ENCODE peak calls at places on chromosomes 16 and 17, in five cellular contexts. K is fibroblast of lung, C is A549, V is stomach, Q is natural killer cell. U is an unnamed sample.

GRCh38 chr17:56681561-56682266 is 88.2 kb downstream of the NOG start:
- DNase-seq in V (no peak), Q (no peak), C (no peak), K (peak; percentile 66), U (no peak)

GRCh38 chr17:28572294-28573099 is 1.2 kb upstream of the PIGS start:
- DNase-seq in C (no peak), K (no peak), V (no peak), Q (no peak), U (no peak)

GRCh38 chr17:44283374-44284023 is 15.6 kb upstream of the SLC4A1 start:
- DNase-seq in K (no peak), C (no peak), Q (no peak), V (no peak), U (no peak)

GRCh38 chr16:69049146-69049545 is 56.3 kb upstream of the HAS3 start:
- DNase-seq in C (peak; percentile 43), Q (no peak), V (no peak), K (peak; percentile 46), U (no peak)

GRCh38 chr17:50354776-50355175 is 8.8 kb downstream of the XYLT2 start:
- DNase-seq in Q (no peak), V (peak; percentile 48), K (no peak), C (no peak), U (no peak)

GRCh38 chr16:906296-906695 is 64.5 kb downstream of the LMF1 start:
- DNase-seq in C (no peak), Q (no peak), V (no peak), K (no peak), U (no peak)

GRCh38 chr16:53609536-53609935 is 94.1 kb downstream of the RPGRIP1L start:
- DNase-seq in C (no peak), Q (no peak), V (no peak), K (no peak), U (no peak)

GRCh38 chr16:2912330-2913199 is 834 bp downstream of the FLYWCH1 start:
- DNase-seq in C (peak; percentile 28), K (peak; percentile 79), V (peak; percentile 33), Q (peak; percentile 38), U (peak; percentile 34)

GRCh38 chr16:3637371-3637923 is 17.0 kb upstream of the DNASE1 start:
- DNase-seq in K (no peak), V (peak; percentile 25), Q (no peak), C (no peak), U (no peak)

GRCh38 chr16:48494742-48495141 is 109.5 kb upstream of the SIAH1 start:
- DNase-seq in V (no peak), K (no peak), C (no peak), Q (no peak), U (no peak)

GRCh38 chr17:21493993-21494392 is 117.8 kb downstream of the KCNJ12 start:
- DNase-seq in K (no peak), Q (no peak), C (no peak), V (no peak), U (no peak)

GRCh38 chr17:1789936-1790335 is 28.1 kb downstream of the SERPINF1 start:
- DNase-seq in Q (no peak), K (no peak), C (no peak), V (no peak), U (no peak)

GRCh38 chr16:48831081-48831722 is 221.2 kb upstream of the N4BP1 start:
- DNase-seq in Q (no peak), V (no peak), C (peak; percentile 6), K (no peak), U (no peak)

GRCh38 chr17:1783834-1784611 is 22.2 kb downstream of the SERPINF1 start:
- DNase-seq in V (peak; percentile 63), C (peak; percentile 77), Q (no peak), K (peak; percentile 98), U (no peak)

GRCh38 chr16:47008612-47009011 is 35.1 kb upstream of the DNAJA2 start:
- DNase-seq in C (no peak), K (no peak), V (no peak), Q (no peak), U (no peak)

GRCh38 chr16:21277927-21278706 is at the start of gene CRYM:
- DNase-seq in K (peak; percentile 29), C (peak; percentile 82), Q (peak; percentile 19), V (peak; percentile 64), U (peak; percentile 76)

GRCh38 chr17:189444-189843 is 8.0 kb upstream of the DOC2B start:
- DNase-seq in Q (no peak), V (no peak), K (no peak), C (no peak), U (no peak)

GRCh38 chr17:44314869-44315661 is 6.7 kb downstream of the RUNDC3A start:
- DNase-seq in V (peak; percentile 40), C (peak; percentile 93), Q (no peak), K (no peak), U (no peak)

GRCh38 chr17:65712383-65713267 is 151.2 kb upstream of the AXIN2 start:
- DNase-seq in Q (no peak), V (no peak), K (peak; percentile 7), C (no peak), U (no peak)

GRCh38 chr16:27245276-27246231 is 23.0 kb downstream of the NSMCE1 start:
- DNase-seq in V (no peak), K (peak; percentile 96), C (peak; percentile 65), Q (no peak), U (no peak)

GRCh38 chr16:10847166-10847565 is 28.6 kb upstream of the TVP23A start:
- DNase-seq in K (no peak), V (no peak), Q (no peak), C (no peak), U (no peak)

DNA sequence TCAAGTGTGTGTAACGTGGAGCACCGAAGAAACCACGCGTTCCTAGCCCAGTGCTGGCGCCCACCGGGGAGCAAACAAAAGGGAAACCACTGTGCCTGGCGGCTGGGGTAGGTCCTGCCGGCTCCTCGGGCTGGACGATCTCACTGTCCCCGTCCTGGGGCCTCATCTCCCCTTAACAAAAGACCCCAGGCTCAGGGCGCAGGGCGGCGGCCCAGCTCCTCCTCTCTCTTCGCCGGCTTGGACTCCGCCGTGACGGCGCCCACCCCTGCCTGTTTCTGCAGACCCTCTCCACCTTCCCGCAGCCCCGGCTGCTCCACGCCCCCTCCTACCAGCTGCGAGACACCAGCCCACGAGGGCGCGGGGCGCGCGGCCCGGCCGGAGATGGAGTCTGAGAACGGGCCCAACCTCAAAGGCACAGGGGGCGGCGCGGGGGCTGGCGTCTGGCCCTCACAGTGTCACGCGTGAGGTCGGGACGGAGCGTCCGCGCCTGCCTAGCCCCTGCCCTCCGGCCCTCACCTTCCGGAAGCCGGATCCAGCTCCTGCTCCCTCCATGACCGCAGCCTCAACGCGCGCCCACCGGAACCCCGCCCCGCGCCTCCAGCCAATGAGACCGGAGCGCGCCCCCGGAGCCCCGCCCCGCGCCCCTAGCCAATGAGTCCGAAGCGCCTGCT is at the start of gene CENPX:
- DNase-seq in K (no peak), V (no peak), C (no peak), Q (no peak), U (no peak)
- TF ChIP-seq CTCF in K (no peak), V (no peak), C (no peak), Q (no peak), U (no peak)

DNA sequence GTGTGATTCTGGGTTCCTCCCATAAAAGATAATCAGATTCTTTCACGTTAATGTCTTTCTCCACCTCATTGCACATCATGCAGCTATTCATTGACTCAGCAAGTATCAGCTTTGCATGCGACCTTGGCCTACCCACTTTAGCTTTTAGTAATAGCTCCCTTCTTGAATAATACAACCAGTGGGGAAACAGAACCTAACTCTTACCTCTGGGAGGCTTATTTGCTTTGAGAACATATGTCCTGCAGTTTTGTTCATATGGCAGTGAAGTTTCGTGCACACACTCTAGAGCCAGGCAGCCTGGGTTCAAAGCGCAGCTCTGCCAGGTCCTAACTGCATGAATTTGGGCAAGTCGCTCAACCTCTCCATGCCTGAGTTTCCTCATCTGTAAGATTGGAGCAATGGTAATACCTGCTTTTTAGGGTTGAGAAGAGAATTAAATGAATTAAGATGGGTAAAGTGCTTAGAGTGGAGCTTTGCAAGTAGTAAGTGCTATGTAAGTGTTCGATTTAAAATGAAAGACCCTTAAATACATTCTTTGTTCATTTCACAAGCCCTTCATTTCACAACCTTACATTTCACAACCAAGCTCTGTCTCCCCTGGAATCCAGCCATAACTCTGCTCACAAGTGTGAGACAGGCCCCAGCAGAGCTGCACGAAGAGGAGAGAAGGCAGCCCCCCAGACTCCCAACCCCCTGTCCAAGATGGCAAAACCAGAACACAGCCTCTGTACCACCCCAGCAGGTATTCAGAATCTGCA is 29.3 kb downstream of the MAPT start:
- DNase-seq in C (no peak), K (peak; percentile 58), V (no peak), Q (no peak), U (no peak)
- TF ChIP-seq CTCF in C (no peak), K (no peak), V (no peak), Q (no peak), U (no peak)

GRCh38 chr16:16154292-16154951 is 68.9 kb downstream of the ABCC6 start:
- DNase-seq in C (no peak), V (no peak), Q (no peak), K (no peak), U (no peak)

GRCh38 chr16:16158082-16158658 is 65.1 kb downstream of the ABCC6 start:
- DNase-seq in K (no peak), C (no peak), V (no peak), Q (no peak), U (no peak)

GRCh38 chr16:16158741-16159374 is 64.4 kb downstream of the ABCC6 start:
- DNase-seq in Q (no peak), C (no peak), K (peak; percentile 27), V (no peak), U (no peak)

GRCh38 chr16:16157166-16157565 is 66.1 kb downstream of the ABCC6 start:
- DNase-seq in K (no peak), C (no peak), Q (no peak), V (no peak), U (no peak)

DNA sequence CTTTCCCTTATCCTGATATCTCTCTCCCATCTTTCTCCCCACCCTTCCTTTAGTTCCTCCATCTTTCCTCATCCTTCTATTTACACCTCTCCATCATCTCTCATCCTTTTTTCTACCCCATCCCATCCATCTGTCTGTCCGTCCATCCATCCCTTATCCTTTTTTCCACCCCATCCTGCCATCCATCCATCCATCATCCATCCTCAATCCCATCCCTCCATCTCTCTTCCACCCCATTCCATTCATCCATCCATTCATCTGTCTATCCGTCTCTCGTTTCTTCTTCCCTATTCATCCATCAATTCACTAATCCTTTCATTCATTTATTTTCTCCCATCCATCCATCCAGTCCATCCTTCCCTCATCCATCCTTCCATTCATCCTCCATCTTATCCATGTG is 68.1 kb downstream of the ABCC6 start:
- DNase-seq in V (no peak), Q (no peak), C (no peak), K (no peak), U (no peak)
- TF ChIP-seq CTCF in V (no peak), Q (no peak), C (no peak), K (no peak), U (no peak)

GRCh38 chr17:33049781-33050414 is 58.3 kb downstream of the SPACA3 start:
- DNase-seq in C (peak; percentile 76), V (peak; percentile 62), Q (peak; percentile 28), K (peak; percentile 57), U (no peak)
- TF ChIP-seq CTCF in C (peak; percentile 83), V (peak; percentile 25), Q (peak; percentile 83), K (peak; percentile 98), U (no peak)

GRCh38 chr17:73646409-73647305 is 2.4 kb upstream of the SDK2 start:
- DNase-seq in V (peak; percentile 13), C (peak; percentile 54), K (peak; percentile 18), Q (no peak), U (no peak)
- TF ChIP-seq CTCF in V (no peak), C (peak; percentile 6), K (no peak), Q (no peak), U (no peak)

GRCh38 chr17:40341808-40342574 is 22.5 kb downstream of the GJD3 start:
- DNase-seq in Q (peak; percentile 53), K (peak; percentile 58), V (peak; percentile 81), C (peak; percentile 89), U (no peak)
- TF ChIP-seq CTCF in Q (no peak), K (no peak), V (no peak), C (no peak), U (no peak)